ENCODE peak calls at places on chromosomes 7 and 10, in eight cellular contexts. Q, U, Z, Y, F, C, B and N are unnamed samples.

GRCh38 chr7:82548141-82548688 is 104.6 kb upstream of the CACNA2D1 start:
- DNase-seq in Q (no peak), U (no peak), Z (no peak), Y (no peak), F (no peak), C (no peak), B (no peak), N (no peak)

GRCh38 chr10:77636967-77637473 is 588 bp downstream of the KCNMA1 start:
- DNase-seq in Q (no peak), U (peak), Z (no peak), Y (no peak), F (peak), C (no peak), B (no peak), N (no peak)

GRCh38 chr10:62589689-62590088 is 214.8 kb upstream of the ADO start:
- DNase-seq in Q (no peak), U (no peak), Z (no peak), Y (no peak), F (no peak), C (no peak), B (no peak), N (no peak)

GRCh38 chr7:85619236-85619635 is 432.4 kb upstream of the SEMA3D start:
- DNase-seq in Q (no peak), U (no peak), Z (no peak), Y (no peak), F (no peak), C (no peak), B (no peak), N (no peak)

GRCh38 chr7:108017776-108018151 is 14.8 kb upstream of the LAMB1 start:
- DNase-seq in Q (no peak), U (no peak), Z (no peak), Y (no peak), F (no peak), C (no peak), B (no peak), N (no peak)

GRCh38 chr7:20223356-20223755 is 6.2 kb upstream of the MACC1 start:
- DNase-seq in Q (no peak), U (no peak), Z (no peak), Y (no peak), F (no peak), C (no peak), B (no peak), N (no peak)

GRCh38 chr7:985915-986741 is 3.1 kb downstream of the CYP2W1 start:
- DNase-seq in Q (no peak), U (no peak), Z (no peak), Y (no peak), F (no peak), C (no peak), B (no peak), N (no peak)

GRCh38 chr10:68211635-68212034 is 20.3 kb downstream of the ATOH7 start:
- DNase-seq in Q (no peak), U (no peak), Z (no peak), Y (no peak), F (no peak), C (no peak), B (no peak), N (no peak)

GRCh38 chr7:66837007-66837406 is 84.0 kb upstream of the TMEM248 start:
- DNase-seq in Q (no peak), U (peak), Z (no peak), Y (no peak), F (no peak), C (no peak), B (no peak), N (no peak)